ENCODE peak calls at places on chromosomes 11 and 22, in seven cellular contexts. J is AG20443; E is iris pigment epithelial cell; B is left ventricle myocardium inferior; I is LoVo; L is T-helper 2 cell; T is activated CD4-positive, alpha-beta T cell treated with anti-CD3 and anti-CD28 coated beads for 48 hours. G is an unnamed sample.

GRCh38 chr22:25437414-25438160 is 126.9 kb upstream of the GRK3 start:
- DNase-seq in B (no peak), T (no peak), J (no peak), I (no peak), E (no peak), L (no peak), G (no peak)

GRCh38 chr22:39471421-39472141 is 14.8 kb downstream of the MGAT3 start:
- DNase-seq in I (no peak), B (no peak), L (no peak), J (peak; percentile 70), E (peak; percentile 73), T (no peak), G (no peak)

GRCh38 chr11:88292156-88292844 is 45.2 kb downstream of the CTSC start:
- DNase-seq in E (peak; percentile 37), J (no peak), L (no peak), B (no peak), I (peak; percentile 63), T (no peak), G (no peak)

GRCh38 chr11:94417386-94417987 is 16.3 kb upstream of the GPR83 start:
- DNase-seq in L (no peak), J (peak; percentile 55), T (no peak), E (peak; percentile 42), I (peak; percentile 33), B (no peak), G (no peak)

GRCh38 chr22:20885557-20886323 is 26.9 kb downstream of the SNAP29 start:
- DNase-seq in J (peak; percentile 93), B (peak; percentile 75), E (peak; percentile 84), L (no peak), I (peak; percentile 19), T (peak; percentile 59), G (peak; percentile 38)

GRCh38 chr11:57131080-57131790 is 50.5 kb upstream of the LRRC55 start:
- DNase-seq in J (peak; percentile 56), E (peak; percentile 30), I (no peak), L (no peak), B (peak; percentile 20), T (peak; percentile 14), G (no peak)

GRCh38 chr22:46028069-46028991 is 51.4 kb upstream of the WNT7B start:
- DNase-seq in I (no peak), B (peak; percentile 16), E (no peak), L (no peak), T (no peak), J (no peak), G (no peak)

GRCh38 chr22:19815823-19816290 is 38.8 kb downstream of the GNB1L start:
- DNase-seq in L (no peak), E (no peak), J (no peak), B (no peak), I (no peak), T (no peak), G (no peak)

GRCh38 chr22:19065298-19065859 is 56.8 kb downstream of the DGCR2 start:
- DNase-seq in L (no peak), I (no peak), J (no peak), T (no peak), B (no peak), E (no peak), G (no peak)

GRCh38 chr11:73578786-73579185 is 19.1 kb downstream of the FAM168A start:
- DNase-seq in E (peak; percentile 24), I (no peak), B (no peak), J (no peak), L (no peak), T (peak; percentile 11), G (no peak)

GRCh38 chr11:69009441-69010211 is 3.4 kb downstream of the MRGPRF start:
- DNase-seq in B (no peak), I (no peak), E (peak; percentile 8), T (no peak), L (no peak), J (no peak), G (no peak)

GRCh38 chr11:18495268-18495667 is 31.5 kb downstream of the TSG101 start:
- DNase-seq in B (no peak), E (no peak), J (no peak), I (no peak), L (no peak), T (no peak), G (no peak)

GRCh38 chr11:66221726-66222236 is 46.7 kb upstream of the RAB1B start:
- DNase-seq in E (peak; percentile 51), J (no peak), B (no peak), L (no peak), T (peak; percentile 39), I (no peak), G (no peak)

GRCh38 chr11:131217313-131218297 is 152.8 kb upstream of the NTM start:
- DNase-seq in E (no peak), J (no peak), B (no peak), T (no peak), L (no peak), I (no peak), G (no peak)

GRCh38 chr11:9530901-9531625 is 42.4 kb upstream of the WEE1 start:
- DNase-seq in T (no peak), J (no peak), L (no peak), I (no peak), B (no peak), E (no peak), G (no peak)

GRCh38 chr22:46963672-46964545 is 201.5 kb downstream of the TBC1D22A start:
- DNase-seq in E (no peak), J (no peak), B (no peak), I (no peak), L (no peak), T (no peak), G (no peak)

GRCh38 chr22:36544107-36544620 is 15.2 kb upstream of the EIF3D start:
- DNase-seq in E (peak; percentile 54), B (no peak), I (no peak), T (no peak), L (no peak), J (no peak), G (no peak)

GRCh38 chr11:72120930-72121329 is 8.4 kb upstream of the ANAPC15 start:
- DNase-seq in E (no peak), T (no peak), I (no peak), B (no peak), J (no peak), L (no peak), G (no peak)

GRCh38 chr11:95459268-95460040 is 228.5 kb upstream of the SESN3 start:
- DNase-seq in J (peak; percentile 37), E (no peak), B (no peak), I (no peak), L (no peak), T (no peak), G (peak; percentile 88)

G was measured in retinal pigment epithelial cell.